ENCODE peak calls at places on chromosomes 5 and 9, in four cellular contexts. L is IMR-90, O is mesendoderm, N is H9. M is an unnamed sample.
A peak's percentile ranks its signal among the peaks of the same experiment; 100 is the strongest.

GRCh38 chr5:73865315-73865714 is 239.3 kb downstream of the ARHGEF28 start:
- DNase-seq in N (no peak), O (no peak), L (no peak), M (no peak)

GRCh38 chr9:78368236-78368635 is 71.3 kb downstream of the PSAT1 start:
- DNase-seq in O (peak; percentile 12), L (no peak), N (no peak), M (no peak)

GRCh38 chr9:77708416-77708815 is 60.3 kb upstream of the GNA14 start:
- DNase-seq in L (peak; percentile 79), O (no peak), N (no peak), M (no peak)

GRCh38 chr5:67142816-67143215 is 53.8 kb downstream of the CD180 start:
- DNase-seq in L (no peak), N (no peak), O (no peak), M (no peak)

GRCh38 chr5:131373265-131373664 is 109.4 kb downstream of the CDC42SE2 start:
- DNase-seq in O (peak; percentile 5), N (no peak), L (no peak), M (no peak)

GRCh38 chr9:2227468-2227867 is 212.3 kb downstream of the SMARCA2 start:
- DNase-seq in L (peak; percentile 67), N (no peak), O (peak; percentile 72), M (no peak)

GRCh38 chr5:89293849-89294248 is 410.9 kb upstream of the MEF2C start:
- DNase-seq in L (peak; percentile 49), N (no peak), O (no peak), M (no peak)

GRCh38 chr9:94996638-94997037 is 270.1 kb downstream of the AOPEP start:
- DNase-seq in O (no peak), N (no peak), L (no peak), M (no peak)

GRCh38 chr9:114372971-114373591 is 14.7 kb downstream of the AKNA start:
- DNase-seq in N (no peak), O (no peak), L (no peak), M (no peak)

GRCh38 chr5:93724791-93725190 is 16.6 kb downstream of the POU5F2 start:
- DNase-seq in N (no peak), O (no peak), L (no peak), M (no peak)

GRCh38 chr5:66306105-66306843 is 162.2 kb downstream of the SREK1 start:
- DNase-seq in L (peak; percentile 63), N (peak; percentile 74), O (peak; percentile 83), M (peak; percentile 57)

GRCh38 chr9:18325337-18326011 is 148.5 kb upstream of the ADAMTSL1 start:
- DNase-seq in L (no peak), O (no peak), N (no peak), M (no peak)

GRCh38 chr5:180352116-180352975 is 790 bp downstream of the GFPT2 start:
- DNase-seq in N (no peak), L (no peak), O (peak; percentile 61), M (no peak)

DNA sequence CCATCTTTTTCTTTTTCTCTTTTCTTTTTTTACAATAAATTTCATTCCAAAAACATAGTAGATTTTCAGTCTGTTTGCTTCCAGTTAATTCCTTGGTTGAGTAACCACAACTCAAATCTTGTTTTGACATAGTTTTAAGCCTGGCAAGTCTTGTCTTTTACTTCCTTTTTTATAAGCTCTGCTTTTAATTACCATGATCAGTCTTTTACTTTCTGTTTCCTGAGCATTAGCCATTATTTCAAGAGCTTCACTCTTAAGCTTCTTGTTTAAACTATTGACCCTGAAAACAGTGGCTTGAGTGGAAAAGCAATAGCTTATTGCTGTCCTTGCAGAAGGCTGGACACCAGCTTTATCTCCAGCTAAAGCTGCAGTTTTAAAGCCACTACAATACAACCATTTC is 1363.3 kb downstream of the MAT2B start:
- DNase-seq in L (no peak), N (no peak), O (no peak), M (no peak)
- H3K56ac ChIP-seq in L (no peak overlapping the region), N (no peak overlapping the region), O (no peak overlapping the region), M (no peak overlapping the region)

DNA sequence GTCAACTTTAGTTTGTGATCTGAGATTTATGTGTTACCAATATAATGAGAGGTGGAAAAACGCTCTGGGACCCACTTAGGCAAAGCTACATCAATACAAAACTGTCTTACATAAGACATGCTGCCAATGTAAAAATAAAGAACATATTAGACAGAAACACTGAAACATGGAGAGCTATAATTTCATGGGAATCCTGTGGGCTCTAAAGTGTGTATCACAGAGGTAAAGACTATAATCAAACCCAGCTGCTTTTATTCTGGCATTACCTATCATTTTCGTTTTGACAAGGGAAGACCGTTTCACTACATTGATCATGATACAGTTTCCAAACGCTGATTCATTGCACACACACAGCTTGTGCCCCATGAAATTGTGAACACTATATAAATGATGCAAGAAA is 400.5 kb upstream of the TUSC1 start:
- DNase-seq in L (no peak), N (no peak), O (no peak), M (no peak)
- H3K56ac ChIP-seq in L (no peak overlapping the region), N (no peak overlapping the region), O (no peak overlapping the region), M (no peak overlapping the region)

GRCh38 chr5:148838357-148838756 is 11.9 kb downstream of the ADRB2 start:
- DNase-seq in N (no peak), L (no peak), O (no peak), M (no peak)
- H3K56ac ChIP-seq in N (no peak overlapping the region), L (no peak overlapping the region), O (no peak overlapping the region), M (no peak overlapping the region)

DNA sequence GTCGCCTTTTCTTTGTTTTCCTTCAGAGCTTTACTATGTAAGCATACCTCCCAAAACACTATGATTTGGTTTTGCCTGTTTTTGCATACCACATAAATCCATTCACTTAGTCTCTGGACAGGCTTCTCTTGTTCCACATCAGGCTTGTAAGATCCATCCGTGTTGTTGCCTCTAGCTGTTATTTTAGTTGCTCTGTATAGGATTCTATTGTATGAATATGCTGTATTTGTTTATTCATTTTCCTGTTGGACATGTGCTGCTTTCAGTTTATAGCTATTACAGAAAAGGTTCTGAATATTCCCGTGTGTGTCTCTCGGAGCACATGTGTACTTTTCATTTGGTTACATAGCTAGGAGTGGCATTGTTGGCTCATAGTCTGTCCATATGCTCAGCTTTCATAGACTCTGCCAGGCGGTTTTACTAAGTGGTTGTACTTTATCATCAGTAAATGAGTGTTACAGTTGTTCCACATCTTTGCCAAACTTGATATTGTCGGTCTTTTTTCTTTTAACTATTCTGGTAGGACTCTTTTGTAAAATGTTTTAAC is 41.8 kb downstream of the NUP214 start:
- DNase-seq in O (no peak), N (no peak), L (no peak), M (no peak)
- H3K56ac ChIP-seq in O (no peak overlapping the region), N (no peak overlapping the region), L (no peak overlapping the region), M (no peak overlapping the region)

GRCh38 chr9:129394920-129395279 is 216.8 kb upstream of the IER5L start:
- DNase-seq in L (no peak), N (no peak), O (no peak), M (no peak)

GRCh38 chr9:129397335-129397734 is 219.3 kb upstream of the IER5L start:
- DNase-seq in L (no peak), N (no peak), O (no peak), M (no peak)

GRCh38 chr9:129394011-129394919 is 216.2 kb upstream of the IER5L start:
- DNase-seq in O (no peak), L (no peak), N (no peak), M (no peak)

GRCh38 chr9:129396365-129396708 is 218.3 kb upstream of the IER5L start:
- DNase-seq in O (no peak), N (no peak), L (no peak), M (no peak)

GRCh38 chr9:129395633-129396364 is 217.7 kb upstream of the IER5L start:
- DNase-seq in N (no peak), O (no peak), L (no peak), M (no peak)
- H3K56ac ChIP-seq in N (no peak overlapping the region), O (no peak overlapping the region), L (no peak overlapping the region), M (peak overlapping the region; percentile 7)

GRCh38 chr5:64209353-64209752 is 43.7 kb downstream of the RNF180 start:
- DNase-seq in N (no peak), L (no peak), O (no peak), M (no peak)
- H3K56ac ChIP-seq in N (no peak overlapping the region), L (no peak overlapping the region), O (no peak overlapping the region), M (no peak overlapping the region)

DNA sequence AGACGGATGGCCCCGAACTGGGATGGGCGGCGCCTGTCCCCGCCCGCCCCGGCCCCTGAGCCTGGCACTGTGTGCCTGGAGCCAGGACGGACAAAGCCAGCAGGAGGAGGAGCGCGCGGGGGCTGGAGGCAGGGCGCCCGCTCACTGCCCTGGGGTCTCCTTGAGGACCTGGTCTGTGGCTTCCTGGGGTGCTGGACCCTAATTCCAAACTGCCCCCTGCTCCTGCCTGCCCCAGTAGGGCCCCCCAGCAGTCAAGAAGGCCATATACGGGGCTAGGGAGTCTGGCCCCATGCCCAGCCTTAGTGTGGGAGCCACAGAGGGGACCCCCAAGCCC is 29.2 kb upstream of the RXRA start:
- DNase-seq in L (no peak), O (no peak), N (no peak), M (no peak)
- H3K56ac ChIP-seq in L (no peak overlapping the region), O (no peak overlapping the region), N (no peak overlapping the region), M (no peak overlapping the region)

DNA sequence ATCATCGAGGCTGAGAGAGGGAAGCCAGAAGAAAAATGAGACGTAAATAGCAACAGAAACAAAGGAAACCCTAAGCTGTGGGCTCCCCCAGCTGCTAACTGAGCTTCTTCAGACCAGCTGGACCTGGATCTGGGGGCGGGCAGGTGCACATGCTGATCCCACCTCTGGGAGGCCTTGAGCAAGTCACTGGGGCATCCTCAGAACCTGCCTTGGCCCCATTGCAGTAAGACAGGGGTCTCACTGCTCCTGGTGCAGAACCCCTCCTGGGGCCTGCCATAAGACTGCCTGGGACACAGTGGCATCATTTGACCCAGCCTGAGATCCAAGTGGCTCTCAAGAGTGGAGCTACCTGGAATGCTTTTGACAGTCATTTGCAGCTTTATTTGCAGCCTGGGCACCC is 77.4 kb downstream of the PHF2 start:
- DNase-seq in O (no peak), N (no peak), L (no peak), M (no peak)
- H3K56ac ChIP-seq in O (no peak overlapping the region), N (no peak overlapping the region), L (no peak overlapping the region), M (no peak overlapping the region)

GRCh38 chr9:7869340-7869739 is 69.8 kb upstream of the DMAC1 start:
- DNase-seq in N (no peak), O (no peak), L (no peak), M (no peak)
- H3K56ac ChIP-seq in N (no peak overlapping the region), O (no peak overlapping the region), L (no peak overlapping the region), M (no peak overlapping the region)

DNA sequence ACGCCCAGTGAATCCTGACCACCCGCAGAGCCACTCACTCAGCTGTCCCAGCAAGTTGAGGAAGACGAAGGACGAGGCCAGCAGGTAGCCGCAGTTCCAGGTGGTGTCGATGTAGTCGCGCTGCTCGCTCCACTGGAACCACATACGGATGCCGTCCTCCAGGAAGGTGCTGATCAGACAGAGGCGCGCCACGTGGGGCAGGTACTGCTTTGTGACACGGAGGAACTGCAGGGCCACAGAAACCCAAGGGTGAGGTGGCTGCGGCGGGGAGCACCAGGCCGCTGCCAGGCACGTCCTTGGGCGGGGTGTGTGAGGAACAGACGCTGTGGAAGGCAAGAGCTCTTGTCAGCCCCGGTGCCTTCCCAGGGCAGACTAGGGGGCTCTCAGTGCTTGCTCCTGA is 8.6 kb downstream of the SURF4 start:
- DNase-seq in O (no peak), L (no peak), N (no peak), M (no peak)
- H3K56ac ChIP-seq in O (no peak overlapping the region), L (no peak overlapping the region), N (no peak overlapping the region), M (no peak overlapping the region)